ENCODE peak calls at places on chromosomes 16 and 17, in five cellular contexts. One of them, this sample, is unnamed.

GRCh38 chr16:83554096-83554495 is 253.7 kb upstream of the HSBP1 start:
- DNase-seq in EH: peak; percentile 69
- DNase-seq in thoracic aorta: no peak
- DNase-seq in glutamatergic neuron: no peak
- DNase-seq in H9: no peak
- DNase-seq in this sample: peak; percentile 6

GRCh38 chr17:76179496-76180467 is 38.7 kb upstream of the FOXJ1 start:
- DNase-seq in H9: no peak
- DNase-seq in EH: peak; percentile 36
- DNase-seq in thoracic aorta: no peak
- DNase-seq in glutamatergic neuron: no peak
- DNase-seq in this sample: no peak

GRCh38 chr16:74448990-74449389 is 27.7 kb upstream of the CLEC18B start:
- DNase-seq in H9: no peak
- DNase-seq in thoracic aorta: peak; percentile 18
- DNase-seq in EH: peak; percentile 98
- DNase-seq in glutamatergic neuron: no peak
- DNase-seq in this sample: peak; percentile 88

GRCh38 chr17:36532435-36532975 is 2.2 kb downstream of the MYO19 start:
- DNase-seq in H9: no peak
- DNase-seq in glutamatergic neuron: no peak
- DNase-seq in thoracic aorta: no peak
- DNase-seq in EH: no peak
- DNase-seq in this sample: no peak

GRCh38 chr17:15422392-15422957 is 44.9 kb downstream of the CDRT4 start:
- DNase-seq in thoracic aorta: no peak
- DNase-seq in glutamatergic neuron: no peak
- DNase-seq in EH: peak; percentile 55
- DNase-seq in H9: no peak
- DNase-seq in this sample: no peak

GRCh38 chr17:39306509-39307212 is 80.9 kb upstream of the STAC2 start:
- DNase-seq in H9: no peak
- DNase-seq in EH: peak; percentile 61
- DNase-seq in thoracic aorta: no peak
- DNase-seq in glutamatergic neuron: no peak
- DNase-seq in this sample: peak; percentile 13

GRCh38 chr16:67206129-67206837 is 7.4 kb downstream of the ELMO3 start:
- DNase-seq in thoracic aorta: no peak
- DNase-seq in H9: no peak
- DNase-seq in glutamatergic neuron: no peak
- DNase-seq in EH: no peak
- DNase-seq in this sample: no peak

GRCh38 chr17:21058098-21058893 is 15.5 kb upstream of the USP22 start:
- DNase-seq in H9: peak; percentile 57
- DNase-seq in glutamatergic neuron: no peak
- DNase-seq in thoracic aorta: no peak
- DNase-seq in EH: peak; percentile 56
- DNase-seq in this sample: no peak

GRCh38 chr16:69150146-69150865 is 17.9 kb downstream of the UTP4 start:
- DNase-seq in glutamatergic neuron: peak; percentile 42
- DNase-seq in H9: peak; percentile 48
- DNase-seq in EH: peak; percentile 81
- DNase-seq in thoracic aorta: peak; percentile 17
- DNase-seq in this sample: peak; percentile 77

GRCh38 chr16:58515871-58516767 is 802 bp downstream of the SETD6 start:
- DNase-seq in H9: peak; percentile 74
- DNase-seq in thoracic aorta: no peak
- DNase-seq in EH: no peak
- DNase-seq in glutamatergic neuron: no peak
- DNase-seq in this sample: no peak

GRCh38 chr16:84323626-84324025 is 28.9 kb downstream of the WFDC1 start:
- DNase-seq in glutamatergic neuron: no peak
- DNase-seq in EH: no peak
- DNase-seq in H9: no peak
- DNase-seq in thoracic aorta: no peak
- DNase-seq in this sample: no peak

GRCh38 chr16:22007509-22008214 is at the start of gene MOSMO:
- DNase-seq in glutamatergic neuron: peak; percentile 74
- DNase-seq in thoracic aorta: no peak
- DNase-seq in EH: peak; percentile 69
- DNase-seq in H9: peak; percentile 69
- DNase-seq in this sample: peak; percentile 66

GRCh38 chr17:37506678-37507077 is 17.0 kb downstream of the DUSP14 start:
- DNase-seq in glutamatergic neuron: peak; percentile 72
- DNase-seq in EH: peak; percentile 40
- DNase-seq in thoracic aorta: no peak
- DNase-seq in H9: peak; percentile 90
- DNase-seq in this sample: no peak

GRCh38 chr17:79625706-79626105 is 14.9 kb upstream of the RBFOX3 start:
- DNase-seq in H9: no peak
- DNase-seq in glutamatergic neuron: no peak
- DNase-seq in thoracic aorta: no peak
- DNase-seq in EH: no peak
- DNase-seq in this sample: no peak

GRCh38 chr17:15171433-15172047 is 93.6 kb downstream of the PMP22 start:
- DNase-seq in EH: peak; percentile 79
- DNase-seq in H9: peak; percentile 91
- DNase-seq in thoracic aorta: no peak
- DNase-seq in glutamatergic neuron: peak; percentile 86
- DNase-seq in this sample: peak; percentile 72

GRCh38 chr17:30376621-30377452 is 1.9 kb upstream of the CPD start:
- DNase-seq in EH: peak; percentile 69
- DNase-seq in thoracic aorta: no peak
- DNase-seq in H9: no peak
- DNase-seq in glutamatergic neuron: no peak
- DNase-seq in this sample: peak; percentile 68

GRCh38 chr17:68868708-68869107 is 86.5 kb downstream of the ABCA8 start:
- DNase-seq in glutamatergic neuron: no peak
- DNase-seq in EH: no peak
- DNase-seq in thoracic aorta: no peak
- DNase-seq in H9: no peak
- DNase-seq in this sample: no peak

GRCh38 chr17:68512967-68513474 is 791 bp downstream of the PRKAR1A start:
- DNase-seq in glutamatergic neuron: peak; percentile 28
- DNase-seq in thoracic aorta: no peak
- DNase-seq in EH: peak; percentile 56
- DNase-seq in H9: no peak
- DNase-seq in this sample: peak; percentile 56

GRCh38 chr17:37483311-37484039 is 6.2 kb upstream of the DUSP14 start:
- DNase-seq in thoracic aorta: no peak
- DNase-seq in H9: no peak
- DNase-seq in glutamatergic neuron: no peak
- DNase-seq in EH: peak; percentile 95
- DNase-seq in this sample: peak; percentile 78

GRCh38 chr17:79814966-79815835 is 18.3 kb upstream of the CBX8 start:
- DNase-seq in thoracic aorta: no peak
- DNase-seq in H9: peak; percentile 68
- DNase-seq in glutamatergic neuron: peak; percentile 44
- DNase-seq in EH: peak; percentile 48
- DNase-seq in this sample: no peak

GRCh38 chr16:81616321-81617020 is 162.6 kb upstream of the PLCG2 start:
- DNase-seq in thoracic aorta: no peak
- DNase-seq in EH: peak; percentile 72
- DNase-seq in glutamatergic neuron: no peak
- DNase-seq in H9: peak; percentile 49
- DNase-seq in this sample: peak; percentile 60

GRCh38 chr17:26792486-26792885 is 501.4 kb upstream of the WSB1 start:
- DNase-seq in H9: no peak
- DNase-seq in EH: no peak
- DNase-seq in glutamatergic neuron: no peak
- DNase-seq in thoracic aorta: no peak
- DNase-seq in this sample: peak; percentile 7

GRCh38 chr16:19389246-19389645 is 28.4 kb upstream of the TMC5 start:
- DNase-seq in glutamatergic neuron: peak; percentile 24
- DNase-seq in H9: peak; percentile 80
- DNase-seq in EH: peak; percentile 7
- DNase-seq in thoracic aorta: no peak
- DNase-seq in this sample: peak; percentile 24

GRCh38 chr17:70071127-70071526 is 3.9 kb upstream of the KCNJ16 start:
- DNase-seq in thoracic aorta: no peak
- DNase-seq in H9: no peak
- DNase-seq in glutamatergic neuron: no peak
- DNase-seq in EH: no peak
- DNase-seq in this sample: no peak

GRCh38 chr17:4162366-4162765 is 19.4 kb downstream of the CYB5D2 start:
- DNase-seq in thoracic aorta: no peak
- DNase-seq in EH: no peak
- DNase-seq in glutamatergic neuron: no peak
- DNase-seq in H9: no peak
- DNase-seq in this sample: no peak

GRCh38 chr17:7262192-7263070 is at the start of gene CLDN7:
- DNase-seq in EH: no peak
- DNase-seq in glutamatergic neuron: no peak
- DNase-seq in H9: peak; percentile 99
- DNase-seq in thoracic aorta: no peak
- DNase-seq in this sample: no peak

GRCh38 chr16:3509470-3509928 is 8.7 kb downstream of the CLUAP1 start:
- DNase-seq in thoracic aorta: no peak
- DNase-seq in EH: no peak
- DNase-seq in glutamatergic neuron: no peak
- DNase-seq in H9: peak; percentile 5
- DNase-seq in this sample: peak; percentile 20

GRCh38 chr17:30200086-30200485 is 35.4 kb downstream of the SLC6A4 start:
- DNase-seq in EH: no peak
- DNase-seq in glutamatergic neuron: no peak
- DNase-seq in thoracic aorta: no peak
- DNase-seq in H9: no peak
- DNase-seq in this sample: no peak

GRCh38 chr16:56277040-56277439 is 85.8 kb downstream of the GNAO1 start:
- DNase-seq in thoracic aorta: no peak
- DNase-seq in glutamatergic neuron: peak; percentile 69
- DNase-seq in H9: peak; percentile 73
- DNase-seq in EH: peak; percentile 20
- DNase-seq in this sample: no peak

GRCh38 chr16:4317471-4318170 is 1.8 kb downstream of the GLIS2 start:
- DNase-seq in EH: peak; percentile 28
- DNase-seq in thoracic aorta: no peak
- DNase-seq in glutamatergic neuron: peak; percentile 58
- DNase-seq in H9: no peak
- DNase-seq in this sample: peak; percentile 68

GRCh38 chr16:30741461-30741914 is 6.7 kb upstream of the PHKG2 start:
- DNase-seq in thoracic aorta: no peak
- DNase-seq in glutamatergic neuron: no peak
- DNase-seq in H9: peak; percentile 63
- DNase-seq in EH: peak; percentile 89
- DNase-seq in this sample: peak; percentile 67

GRCh38 chr17:66508896-66509843 is 206.8 kb downstream of the PRKCA start:
- DNase-seq in thoracic aorta: no peak
- DNase-seq in EH: peak; percentile 81
- DNase-seq in H9: no peak
- DNase-seq in glutamatergic neuron: no peak
- DNase-seq in this sample: peak; percentile 61

GRCh38 chr16:53068423-53068833 is 13.6 kb downstream of the CHD9 start:
- DNase-seq in thoracic aorta: no peak
- DNase-seq in EH: no peak
- DNase-seq in H9: no peak
- DNase-seq in glutamatergic neuron: no peak
- DNase-seq in this sample: no peak

GRCh38 chr17:76356803-76357456 is 3.2 kb upstream of the PRPSAP1 start:
- DNase-seq in H9: no peak
- DNase-seq in glutamatergic neuron: no peak
- DNase-seq in EH: no peak
- DNase-seq in thoracic aorta: no peak
- DNase-seq in this sample: no peak

GRCh38 chr17:70278846-70279465 is 109.6 kb downstream of the KCNJ2 start:
- DNase-seq in glutamatergic neuron: peak; percentile 15
- DNase-seq in thoracic aorta: no peak
- DNase-seq in H9: no peak
- DNase-seq in EH: no peak
- DNase-seq in this sample: no peak

GRCh38 chr16:57988929-57989328 is 11.5 kb downstream of the ZNF319 start:
- DNase-seq in EH: no peak
- DNase-seq in glutamatergic neuron: peak; percentile 8
- DNase-seq in H9: peak; percentile 26
- DNase-seq in thoracic aorta: no peak
- DNase-seq in this sample: no peak

GRCh38 chr17:50078430-50078829 is 16.7 kb upstream of the PDK2 start:
- DNase-seq in glutamatergic neuron: no peak
- DNase-seq in EH: no peak
- DNase-seq in H9: no peak
- DNase-seq in thoracic aorta: no peak
- DNase-seq in this sample: no peak

GRCh38 chr17:19867654-19868395 is at the start of gene ULK2:
- DNase-seq in thoracic aorta: no peak
- DNase-seq in EH: peak; percentile 74
- DNase-seq in glutamatergic neuron: peak; percentile 82
- DNase-seq in H9: peak; percentile 78
- DNase-seq in this sample: peak; percentile 81

GRCh38 chr17:50149425-50150353 is 788 bp downstream of the PPP1R9B start:
- DNase-seq in H9: peak; percentile 69
- DNase-seq in glutamatergic neuron: peak; percentile 63
- DNase-seq in EH: peak; percentile 67
- DNase-seq in thoracic aorta: no peak
- DNase-seq in this sample: peak; percentile 56

This sample was measured in myocyte.